ENCODE peak calls at places on chromosomes 11 and 22, in six cellular contexts. One of them, this sample, is unnamed.
A peak's percentile ranks its signal among the peaks of the same experiment; 100 is the strongest.

GRCh38 chr11:61955031-61955415 is 4.9 kb downstream of the BEST1 start:
- DNase-seq in mesendoderm: peak; percentile 89
- DNase-seq in IMR-90: peak; percentile 87
- DNase-seq in H9: peak; percentile 80
- DNase-seq in neuronal stem cell: peak; percentile 20
- DNase-seq in mesenchymal stem cell: peak; percentile 95
- DNase-seq in this sample: no peak

GRCh38 chr22:22516992-22517391 is 3.1 kb downstream of the ZNF280A start:
- DNase-seq in H9: no peak
- DNase-seq in mesenchymal stem cell: no peak
- DNase-seq in mesendoderm: no peak
- DNase-seq in IMR-90: no peak
- DNase-seq in neuronal stem cell: no peak
- DNase-seq in this sample: no peak

GRCh38 chr11:79243412-79244174 is 197.2 kb downstream of the TENM4 start:
- DNase-seq in neuronal stem cell: no peak
- DNase-seq in H9: no peak
- DNase-seq in mesenchymal stem cell: no peak
- DNase-seq in IMR-90: no peak
- DNase-seq in mesendoderm: no peak
- DNase-seq in this sample: no peak

GRCh38 chr11:108647701-108648527 is 17.0 kb upstream of the DDX10 start:
- DNase-seq in H9: peak; percentile 78
- DNase-seq in mesenchymal stem cell: peak; percentile 81
- DNase-seq in IMR-90: peak; percentile 81
- DNase-seq in neuronal stem cell: peak; percentile 66
- DNase-seq in mesendoderm: peak; percentile 90
- DNase-seq in this sample: peak; percentile 64

GRCh38 chr11:122192634-122193245 is 76.7 kb upstream of the BLID start:
- DNase-seq in H9: no peak
- DNase-seq in mesenchymal stem cell: peak; percentile 73
- DNase-seq in mesendoderm: no peak
- DNase-seq in neuronal stem cell: no peak
- DNase-seq in IMR-90: peak; percentile 62
- DNase-seq in this sample: no peak

GRCh38 chr11:76071090-76071489 is 135.2 kb downstream of the WNT11 start:
- DNase-seq in neuronal stem cell: no peak
- DNase-seq in mesendoderm: no peak
- DNase-seq in H9: no peak
- DNase-seq in mesenchymal stem cell: no peak
- DNase-seq in IMR-90: no peak
- DNase-seq in this sample: no peak

GRCh38 chr22:43777204-43777671 is 34.9 kb downstream of the EFCAB6 start:
- DNase-seq in mesenchymal stem cell: peak; percentile 2
- DNase-seq in neuronal stem cell: no peak
- DNase-seq in IMR-90: peak; percentile 91
- DNase-seq in mesendoderm: peak; percentile 5
- DNase-seq in H9: no peak
- DNase-seq in this sample: no peak

GRCh38 chr22:20203142-20204099 is 52.6 kb upstream of the CCDC188 start:
- DNase-seq in mesendoderm: peak; percentile 95
- DNase-seq in IMR-90: peak; percentile 1
- DNase-seq in H9: peak; percentile 72
- DNase-seq in mesenchymal stem cell: peak; percentile 36
- DNase-seq in neuronal stem cell: peak; percentile 95
- DNase-seq in this sample: peak; percentile 66

GRCh38 chr11:62337682-62338181 is 484 bp downstream of the ASRGL1 start:
- DNase-seq in neuronal stem cell: peak; percentile 23
- DNase-seq in H9: peak; percentile 48
- DNase-seq in IMR-90: no peak
- DNase-seq in mesenchymal stem cell: peak; percentile 23
- DNase-seq in mesendoderm: peak; percentile 29
- DNase-seq in this sample: no peak

GRCh38 chr11:38718659-38719058 is 2120.6 kb upstream of the RAG2 start:
- DNase-seq in mesendoderm: peak; percentile 33
- DNase-seq in H9: no peak
- DNase-seq in mesenchymal stem cell: no peak
- DNase-seq in IMR-90: no peak
- DNase-seq in neuronal stem cell: no peak
- DNase-seq in this sample: no peak

GRCh38 chr22:28711820-28712777 is 29.5 kb downstream of the CHEK2 start:
- DNase-seq in IMR-90: peak; percentile 97
- DNase-seq in mesendoderm: peak; percentile 75
- DNase-seq in mesenchymal stem cell: peak; percentile 98
- DNase-seq in neuronal stem cell: no peak
- DNase-seq in H9: no peak
- DNase-seq in this sample: no peak

GRCh38 chr11:11324090-11324489 is 29.0 kb downstream of the CSNK2A3 start:
- DNase-seq in H9: no peak
- DNase-seq in IMR-90: peak; percentile 42
- DNase-seq in neuronal stem cell: no peak
- DNase-seq in mesendoderm: no peak
- DNase-seq in mesenchymal stem cell: no peak
- DNase-seq in this sample: no peak

GRCh38 chr11:93278976-93279375 is 51.6 kb upstream of the DEUP1 start:
- DNase-seq in H9: no peak
- DNase-seq in mesendoderm: no peak
- DNase-seq in mesenchymal stem cell: no peak
- DNase-seq in IMR-90: no peak
- DNase-seq in neuronal stem cell: no peak
- DNase-seq in this sample: no peak

GRCh38 chr22:48373626-48374173 is 1454.0 kb downstream of the BRD1 start:
- DNase-seq in neuronal stem cell: no peak
- DNase-seq in mesendoderm: no peak
- DNase-seq in mesenchymal stem cell: no peak
- DNase-seq in IMR-90: no peak
- DNase-seq in H9: no peak
- DNase-seq in this sample: no peak

GRCh38 chr11:70244698-70245097 is 25.8 kb upstream of the PPFIA1 start:
- DNase-seq in mesenchymal stem cell: peak; percentile 92
- DNase-seq in neuronal stem cell: no peak
- DNase-seq in H9: no peak
- DNase-seq in mesendoderm: no peak
- DNase-seq in IMR-90: peak; percentile 98
- DNase-seq in this sample: no peak

GRCh38 chr11:66126808-66127555 is 56.9 kb downstream of the PACS1 start:
- DNase-seq in IMR-90: peak; percentile 79
- DNase-seq in H9: peak; percentile 48
- DNase-seq in mesendoderm: peak; percentile 68
- DNase-seq in neuronal stem cell: no peak
- DNase-seq in mesenchymal stem cell: peak; percentile 81
- DNase-seq in this sample: no peak

GRCh38 chr22:48318575-48319320 is 1508.9 kb downstream of the BRD1 start:
- DNase-seq in IMR-90: no peak
- DNase-seq in neuronal stem cell: no peak
- DNase-seq in H9: no peak
- DNase-seq in mesendoderm: no peak
- DNase-seq in mesenchymal stem cell: no peak
- DNase-seq in this sample: no peak

GRCh38 chr22:21698430-21699329 is 32.9 kb downstream of the PPIL2 start:
- DNase-seq in H9: peak; percentile 57
- DNase-seq in IMR-90: no peak
- DNase-seq in neuronal stem cell: no peak
- DNase-seq in mesenchymal stem cell: peak; percentile 56
- DNase-seq in mesendoderm: peak; percentile 14
- DNase-seq in this sample: no peak

GRCh38 chr11:69644071-69644961 is 3.4 kb downstream of the CCND1 start:
- DNase-seq in mesendoderm: no peak
- DNase-seq in IMR-90: peak; percentile 92
- DNase-seq in neuronal stem cell: no peak
- DNase-seq in mesenchymal stem cell: peak; percentile 80
- DNase-seq in H9: no peak
- DNase-seq in this sample: no peak

GRCh38 chr22:19787849-19788141 is 27.2 kb downstream of the TBX1 start:
- DNase-seq in mesenchymal stem cell: no peak
- DNase-seq in mesendoderm: peak; percentile 11
- DNase-seq in neuronal stem cell: no peak
- DNase-seq in H9: no peak
- DNase-seq in IMR-90: no peak
- DNase-seq in this sample: no peak

GRCh38 chr22:30327864-30328345 is 1.2 kb upstream of the TBC1D10A start:
- DNase-seq in mesenchymal stem cell: peak; percentile 22
- DNase-seq in mesendoderm: peak; percentile 69
- DNase-seq in H9: peak; percentile 57
- DNase-seq in IMR-90: no peak
- DNase-seq in neuronal stem cell: no peak
- DNase-seq in this sample: no peak

GRCh38 chr11:74695705-74696280 is 35.4 kb downstream of the CHRDL2 start:
- DNase-seq in neuronal stem cell: no peak
- DNase-seq in mesendoderm: peak; percentile 89
- DNase-seq in IMR-90: no peak
- DNase-seq in H9: peak; percentile 45
- DNase-seq in mesenchymal stem cell: no peak
- DNase-seq in this sample: no peak

GRCh38 chr22:25853902-25854301 is 111.9 kb downstream of the MYO18B start:
- DNase-seq in neuronal stem cell: no peak
- DNase-seq in mesendoderm: peak; percentile 29
- DNase-seq in mesenchymal stem cell: no peak
- DNase-seq in H9: no peak
- DNase-seq in IMR-90: no peak
- DNase-seq in this sample: no peak

GRCh38 chr22:31039393-31039792 is 41.7 kb upstream of the SMTN start:
- DNase-seq in neuronal stem cell: no peak
- DNase-seq in mesenchymal stem cell: peak; percentile 84
- DNase-seq in mesendoderm: no peak
- DNase-seq in IMR-90: peak; percentile 80
- DNase-seq in H9: no peak
- DNase-seq in this sample: no peak

GRCh38 chr11:61841636-61842332 is 13.7 kb downstream of the FADS2 start:
- DNase-seq in mesenchymal stem cell: no peak
- DNase-seq in IMR-90: no peak
- DNase-seq in mesendoderm: no peak
- DNase-seq in H9: no peak
- DNase-seq in neuronal stem cell: no peak
- DNase-seq in this sample: no peak

GRCh38 chr22:19607198-19608113 is 83.2 kb upstream of the CLDN5 start:
- DNase-seq in mesenchymal stem cell: no peak
- DNase-seq in IMR-90: peak; percentile 8
- DNase-seq in H9: peak; percentile 58
- DNase-seq in mesendoderm: no peak
- DNase-seq in neuronal stem cell: no peak
- DNase-seq in this sample: no peak

GRCh38 chr11:7869467-7869866 is 61.6 kb downstream of the OR10A6 start:
- DNase-seq in mesendoderm: no peak
- DNase-seq in neuronal stem cell: no peak
- DNase-seq in H9: no peak
- DNase-seq in mesenchymal stem cell: peak; percentile 27
- DNase-seq in IMR-90: no peak
- DNase-seq in this sample: no peak

GRCh38 chr22:39908737-39909136 is 7.9 kb downstream of the GRAP2 start:
- DNase-seq in H9: no peak
- DNase-seq in mesendoderm: no peak
- DNase-seq in neuronal stem cell: no peak
- DNase-seq in IMR-90: peak; percentile 8
- DNase-seq in mesenchymal stem cell: peak; percentile 12
- DNase-seq in this sample: no peak

GRCh38 chr11:82733444-82734119 is at the start of gene FAM181B:
- DNase-seq in mesendoderm: peak; percentile 88
- DNase-seq in mesenchymal stem cell: peak; percentile 28
- DNase-seq in H9: peak; percentile 87
- DNase-seq in neuronal stem cell: peak; percentile 83
- DNase-seq in IMR-90: no peak
- DNase-seq in this sample: peak; percentile 85

GRCh38 chr11:112017538-112017937 is 7.7 kb upstream of the DLAT start:
- DNase-seq in H9: no peak
- DNase-seq in neuronal stem cell: no peak
- DNase-seq in mesenchymal stem cell: no peak
- DNase-seq in mesendoderm: no peak
- DNase-seq in IMR-90: peak; percentile 78
- DNase-seq in this sample: no peak

GRCh38 chr11:44868021-44868420 is 82.7 kb downstream of the TP53I11 start:
- DNase-seq in IMR-90: no peak
- DNase-seq in mesendoderm: no peak
- DNase-seq in H9: no peak
- DNase-seq in mesenchymal stem cell: no peak
- DNase-seq in neuronal stem cell: no peak
- DNase-seq in this sample: no peak

DNA sequence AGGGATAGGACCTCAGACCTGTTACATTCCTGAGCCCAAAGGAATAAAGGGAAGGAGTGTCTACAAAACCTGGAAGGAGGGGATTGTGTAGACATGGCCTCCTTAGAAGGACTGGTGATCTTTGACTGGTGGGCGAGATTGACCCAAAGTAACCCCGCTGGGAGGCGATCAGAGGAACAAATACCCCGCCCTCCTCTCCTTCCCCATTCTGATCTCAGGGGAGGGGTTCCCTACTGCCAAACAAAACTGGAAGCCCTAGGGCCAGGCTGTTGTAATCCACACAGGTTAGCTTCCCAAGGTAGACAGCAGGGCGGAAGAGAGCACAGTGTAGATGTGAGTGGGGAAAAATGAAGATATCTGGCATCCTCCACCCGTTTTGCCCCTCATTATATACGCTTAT is 24.7 kb downstream of the NCF4 start:
- DNase-seq in H9: peak; percentile 34
- DNase-seq in IMR-90: no peak
- DNase-seq in neuronal stem cell: no peak
- DNase-seq in mesenchymal stem cell: no peak
- DNase-seq in mesendoderm: peak; percentile 49
- DNase-seq in this sample: no peak
- H2BK15ac ChIP-seq in H9: no peak overlapping the region
- H2BK15ac ChIP-seq in IMR-90: no peak overlapping the region
- H2BK15ac ChIP-seq in neuronal stem cell: no peak overlapping the region
- H2BK15ac ChIP-seq in mesenchymal stem cell: no peak overlapping the region
- H2BK15ac ChIP-seq in mesendoderm: no peak overlapping the region
- H2BK15ac ChIP-seq in this sample: no peak overlapping the region

DNA sequence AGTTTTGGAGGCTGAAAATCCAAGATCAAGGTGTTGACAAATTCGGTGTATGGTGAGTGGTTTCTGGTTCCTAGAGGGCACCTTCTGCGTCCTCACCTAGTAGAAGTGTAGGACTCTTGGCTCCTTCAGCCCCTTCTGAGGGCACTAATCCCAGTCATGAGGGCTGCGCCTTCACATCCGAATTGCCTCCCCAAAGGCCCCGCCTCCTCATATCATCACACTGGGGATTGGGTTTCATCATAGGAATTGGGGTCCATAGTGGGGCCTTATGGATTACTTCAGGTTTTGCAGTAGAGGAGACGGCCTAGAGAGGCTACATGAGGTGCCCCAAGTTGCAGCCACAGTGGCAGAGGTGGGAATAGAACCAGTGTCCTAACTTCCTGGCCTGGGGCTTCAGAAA is 87.1 kb downstream of the CEP164 start:
- DNase-seq in mesenchymal stem cell: no peak
- DNase-seq in IMR-90: no peak
- DNase-seq in mesendoderm: no peak
- DNase-seq in H9: no peak
- DNase-seq in neuronal stem cell: no peak
- DNase-seq in this sample: no peak
- H2BK15ac ChIP-seq in mesenchymal stem cell: no peak overlapping the region
- H2BK15ac ChIP-seq in IMR-90: no peak overlapping the region
- H2BK15ac ChIP-seq in mesendoderm: no peak overlapping the region
- H2BK15ac ChIP-seq in H9: no peak overlapping the region
- H2BK15ac ChIP-seq in neuronal stem cell: no peak overlapping the region
- H2BK15ac ChIP-seq in this sample: no peak overlapping the region

GRCh38 chr11:72231396-72232259 is 7.1 kb downstream of the INPPL1 start:
- DNase-seq in neuronal stem cell: no peak
- DNase-seq in mesendoderm: no peak
- DNase-seq in IMR-90: no peak
- DNase-seq in mesenchymal stem cell: no peak
- DNase-seq in H9: no peak
- DNase-seq in this sample: no peak
- H2BK15ac ChIP-seq in neuronal stem cell: no peak overlapping the region
- H2BK15ac ChIP-seq in mesendoderm: no peak overlapping the region
- H2BK15ac ChIP-seq in IMR-90: no peak overlapping the region
- H2BK15ac ChIP-seq in mesenchymal stem cell: no peak overlapping the region
- H2BK15ac ChIP-seq in H9: no peak overlapping the region
- H2BK15ac ChIP-seq in this sample: no peak overlapping the region

GRCh38 chr11:47354913-47355282 is 2.4 kb upstream of the MYBPC3 start:
- DNase-seq in neuronal stem cell: no peak
- DNase-seq in mesendoderm: no peak
- DNase-seq in H9: peak; percentile 52
- DNase-seq in IMR-90: no peak
- DNase-seq in mesenchymal stem cell: no peak
- DNase-seq in this sample: no peak
- H2BK15ac ChIP-seq in neuronal stem cell: no peak overlapping the region
- H2BK15ac ChIP-seq in mesendoderm: no peak overlapping the region
- H2BK15ac ChIP-seq in H9: no peak overlapping the region
- H2BK15ac ChIP-seq in IMR-90: no peak overlapping the region
- H2BK15ac ChIP-seq in mesenchymal stem cell: no peak overlapping the region
- H2BK15ac ChIP-seq in this sample: no peak overlapping the region